ENCODE peak calls at places on chromosomes 12 and 14, in four cellular contexts. A is esophagus squamous epithelium; P is stimulated activated CD4-positive, alpha-beta T cell treated with anti-CD3 and anti-CD28 coated beads, Interleukin-15, amount 100 ng/mL, for 24 hours; H is cardiac muscle cell. I is an unnamed sample.

GRCh38 chr12:57952766-57953165 is 11.4 kb downstream of the ATP23 start:
- DNase-seq in H (no peak), A (no peak), P (no peak), I (no peak)

GRCh38 chr14:53946404-53947400 is 9.9 kb downstream of the BMP4 start:
- DNase-seq in A (no peak), H (no peak), P (no peak), I (no peak)

GRCh38 chr12:10537721-10538120 is 32.0 kb downstream of the EIF2S3B start:
- DNase-seq in P (no peak), H (no peak), A (no peak), I (no peak)

GRCh38 chr12:78088391-78088832 is 257.7 kb downstream of the NAV3 start:
- DNase-seq in A (no peak), P (no peak), H (peak), I (no peak)

GRCh38 chr14:99703381-99703780 is 19.3 kb downstream of the CYP46A1 start:
- DNase-seq in A (no peak), H (no peak), P (no peak), I (no peak)

GRCh38 chr12:116370004-116370404 is 92.5 kb upstream of the MED13L start:
- DNase-seq in A (no peak), H (peak), P (no peak), I (no peak)

GRCh38 chr14:37807722-37808121 is 212.3 kb downstream of the TTC6 start:
- DNase-seq in H (no peak), P (no peak), A (no peak), I (no peak)

GRCh38 chr12:30015661-30016060 is 231.9 kb upstream of the TMTC1 start:
- DNase-seq in A (no peak), H (no peak), P (no peak), I (no peak)

GRCh38 chr12:29796823-29797263 is 13.1 kb upstream of the TMTC1 start:
- DNase-seq in P (no peak), H (peak), A (no peak), I (no peak)

GRCh38 chr12:94690199-94690695 is 39.9 kb upstream of the TMCC3 start:
- DNase-seq in H (peak), A (no peak), P (no peak), I (no peak)

GRCh38 chr12:7150841-7151240 is 20.7 kb downstream of the CLSTN3 start:
- DNase-seq in A (no peak), P (no peak), H (no peak), I (no peak)

GRCh38 chr14:68148276-68148675 is 328.7 kb downstream of the RAD51B start:
- DNase-seq in A (no peak), H (no peak), P (no peak), I (no peak)

I was measured in head of caudate nucleus.